ENCODE peak calls at places on chromosomes 5 and 9, in nine cellular contexts. V, Q, X, S, G, P, M, O and K are unnamed samples.
A peak's percentile ranks its signal among the peaks of the same experiment; 100 is the strongest.

GRCh38 chr9:278651-279050 is 64.0 kb downstream of the DOCK8 start:
- DNase-seq in V (no peak), Q (no peak), X (no peak), S (peak; percentile 88), G (no peak), P (no peak), M (no peak), O (no peak), K (no peak)

GRCh38 chr5:68265347-68265746 is 49.8 kb downstream of the PIK3R1 start:
- DNase-seq in V (no peak), Q (no peak), X (no peak), S (peak; percentile 49), G (no peak), P (no peak), M (no peak), O (no peak), K (no peak)

GRCh38 chr5:76402251-76402879 is 720 bp upstream of the IQGAP2 start:
- DNase-seq in V (peak; percentile 93), Q (peak; percentile 72), X (no peak), S (peak; percentile 98), G (peak; percentile 94), P (no peak), M (peak; percentile 85), O (peak; percentile 59), K (peak; percentile 60)

GRCh38 chr5:43078956-43079355 is 38.8 kb upstream of the ANXA2R start:
- DNase-seq in V (no peak), Q (peak; percentile 34), X (peak; percentile 88), S (no peak), G (peak; percentile 76), P (no peak), M (no peak), O (no peak), K (no peak)

GRCh38 chr9:8492034-8492433 is 692.5 kb upstream of the DMAC1 start:
- DNase-seq in V (no peak), Q (no peak), X (no peak), S (no peak), G (no peak), P (no peak), M (no peak), O (no peak), K (no peak)

GRCh38 chr9:123174887-123175518 is 93.4 kb downstream of the STRBP start:
- DNase-seq in V (no peak), Q (no peak), X (no peak), S (peak; percentile 19), G (no peak), P (no peak), M (peak; percentile 75), O (no peak), K (no peak)

GRCh38 chr5:96924016-96924443 is 11.8 kb upstream of the LNPEP start:
- DNase-seq in V (no peak), Q (no peak), X (no peak), S (no peak), G (no peak), P (no peak), M (no peak), O (no peak), K (no peak)

GRCh38 chr9:125608488-125609224 is 98.4 kb downstream of the MAPKAP1 start:
- DNase-seq in V (no peak), Q (no peak), X (no peak), S (no peak), G (no peak), P (no peak), M (no peak), O (no peak), K (no peak)

GRCh38 chr5:93592866-93593265 is 9.8 kb downstream of the NR2F1 start:
- DNase-seq in V (no peak), Q (no peak), X (no peak), S (no peak), G (no peak), P (no peak), M (no peak), O (no peak), K (no peak)

GRCh38 chr9:123550797-123551196 is 194.8 kb downstream of the CRB2 start:
- DNase-seq in V (no peak), Q (no peak), X (no peak), S (no peak), G (no peak), P (no peak), M (no peak), O (no peak), K (no peak)

GRCh38 chr5:171367424-171368370 is 20.0 kb upstream of the NPM1 start:
- DNase-seq in V (peak; percentile 26), Q (no peak), X (peak; percentile 71), S (no peak), G (peak; percentile 77), P (no peak), M (no peak), O (no peak), K (no peak)

GRCh38 chr9:107430071-107430470 is 59.5 kb downstream of the KLF4 start:
- DNase-seq in V (no peak), Q (no peak), X (no peak), S (no peak), G (no peak), P (no peak), M (no peak), O (no peak), K (no peak)

GRCh38 chr5:25006734-25007133 is 362.0 kb upstream of the CDH10 start:
- DNase-seq in V (peak; percentile 37), Q (no peak), X (peak; percentile 41), S (peak; percentile 16), G (peak; percentile 59), P (peak; percentile 69), M (no peak), O (no peak), K (no peak)

GRCh38 chr9:128094950-128095544 is 27.0 kb downstream of the SLC25A25 start:
- DNase-seq in V (no peak), Q (no peak), X (no peak), S (no peak), G (no peak), P (no peak), M (no peak), O (no peak), K (no peak)

GRCh38 chr9:81562221-81563019 is 126.9 kb downstream of the TLE1 start:
- DNase-seq in V (no peak), Q (no peak), X (peak; percentile 32), S (no peak), G (peak; percentile 91), P (no peak), M (no peak), O (no peak), K (peak; percentile 44)

GRCh38 chr9:21967707-21968106 is 26.5 kb downstream of the CDKN2A start:
- DNase-seq in V (no peak), Q (no peak), X (no peak), S (no peak), G (no peak), P (no peak), M (no peak), O (no peak), K (no peak)

GRCh38 chr5:158746979-158747378 is 352.7 kb downstream of the EBF1 start:
- DNase-seq in V (no peak), Q (no peak), X (no peak), S (no peak), G (no peak), P (no peak), M (no peak), O (no peak), K (no peak)